ENCODE peak calls at places on chromosomes 2 and 18, in six cellular contexts. Q, A, G, Z, T and Y are unnamed samples.

GRCh38 chr18:76923485-76924085 is 101.2 kb downstream of the ZNF236 start:
- DNase-seq in Q (peak; percentile 66), A (peak; percentile 7), G (no peak), Z (peak; percentile 34), T (peak; percentile 27), Y (peak; percentile 15)

GRCh38 chr18:55090566-55091187 is 131.4 kb upstream of the CCDC68 start:
- DNase-seq in Q (peak; percentile 8), A (no peak), G (peak; percentile 62), Z (no peak), T (no peak), Y (no peak)

GRCh38 chr2:207163053-207163814 is 2.5 kb downstream of the KLF7 start:
- DNase-seq in Q (peak; percentile 97), A (peak; percentile 96), G (peak; percentile 94), Z (peak; percentile 74), T (no peak), Y (no peak)

GRCh38 chr18:44568343-44568742 is 112.3 kb upstream of the SETBP1 start:
- DNase-seq in Q (no peak), A (no peak), G (no peak), Z (no peak), T (no peak), Y (no peak)

GRCh38 chr2:166285215-166285614 is 90.5 kb downstream of the SCN9A start:
- DNase-seq in Q (no peak), A (peak; percentile 12), G (no peak), Z (no peak), T (no peak), Y (no peak)

GRCh38 chr18:6009751-6010150 is 114.4 kb upstream of the TMEM200C start:
- DNase-seq in Q (peak; percentile 77), A (peak; percentile 47), G (peak; percentile 86), Z (no peak), T (no peak), Y (no peak)

GRCh38 chr2:168992591-168993349 is 38.4 kb downstream of the ABCB11 start:
- DNase-seq in Q (peak; percentile 56), A (peak; percentile 48), G (peak; percentile 33), Z (no peak), T (no peak), Y (no peak)

GRCh38 chr2:234967201-234967873 is 15.5 kb downstream of the SH3BP4 start:
- DNase-seq in Q (no peak), A (no peak), G (no peak), Z (no peak), T (no peak), Y (no peak)

GRCh38 chr2:233448220-233448559 is 93.9 kb downstream of the DGKD start:
- DNase-seq in Q (peak; percentile 17), A (no peak), G (no peak), Z (no peak), T (no peak), Y (no peak)

GRCh38 chr2:177169810-177170514 is 42.6 kb upstream of the HNRNPA3 start:
- DNase-seq in Q (peak; percentile 55), A (no peak), G (no peak), Z (no peak), T (no peak), Y (no peak)

GRCh38 chr2:43707255-43707654 is 31.0 kb upstream of the C1GALT1C1L start:
- DNase-seq in Q (peak; percentile 86), A (peak; percentile 94), G (peak; percentile 80), Z (no peak), T (no peak), Y (no peak)

GRCh38 chr18:39434223-39434622 is 1868.6 kb upstream of the CELF4 start:
- DNase-seq in Q (no peak), A (peak; percentile 27), G (no peak), Z (no peak), T (no peak), Y (no peak)

GRCh38 chr2:104872866-104873688 is 19.2 kb downstream of the POU3F3 start:
- DNase-seq in Q (peak; percentile 67), A (peak; percentile 84), G (peak; percentile 71), Z (peak; percentile 10), T (peak; percentile 81), Y (no peak)

GRCh38 chr2:136117909-136118818 is at the start of gene CXCR4:
- DNase-seq in Q (peak; percentile 58), A (peak; percentile 34), G (peak; percentile 10), Z (peak; percentile 34), T (peak; percentile 97), Y (peak; percentile 93)

GRCh38 chr2:204265701-204266310 is 279.5 kb upstream of the PARD3B start:
- DNase-seq in Q (no peak), A (no peak), G (no peak), Z (no peak), T (no peak), Y (no peak)

GRCh38 chr2:176174850-176175728 is 13.4 kb upstream of the HOXD1 start:
- DNase-seq in Q (no peak), A (no peak), G (peak; percentile 39), Z (no peak), T (no peak), Y (peak; percentile 80)

GRCh38 chr2:212392048-212392447 is 146.6 kb downstream of the ERBB4 start:
- DNase-seq in Q (peak; percentile 39), A (peak; percentile 87), G (peak; percentile 47), Z (no peak), T (no peak), Y (no peak)

GRCh38 chr2:163878718-163879117 is 142.9 kb upstream of the FIGN start:
- DNase-seq in Q (peak; percentile 61), A (peak; percentile 25), G (no peak), Z (peak; percentile 12), T (peak; percentile 21), Y (peak; percentile 71)

GRCh38 chr2:207252979-207253640 is 87.4 kb upstream of the KLF7 start:
- DNase-seq in Q (no peak), A (peak; percentile 40), G (peak; percentile 31), Z (no peak), T (peak; percentile 56), Y (no peak)

GRCh38 chr2:26649322-26649721 is 8.2 kb upstream of the CIB4 start:
- DNase-seq in Q (no peak), A (no peak), G (no peak), Z (no peak), T (no peak), Y (no peak)

GRCh38 chr2:111617299-111617803 is 266.6 kb downstream of the ANAPC1 start:
- DNase-seq in Q (peak; percentile 74), A (peak; percentile 25), G (peak; percentile 67), Z (peak; percentile 40), T (no peak), Y (no peak)

GRCh38 chr2:98508690-98509054 is 64.0 kb downstream of the INPP4A start:
- DNase-seq in Q (no peak), A (no peak), G (peak; percentile 75), Z (no peak), T (no peak), Y (no peak)

GRCh38 chr2:72900191-72900825 is 13.1 kb downstream of the SPR start:
- DNase-seq in Q (no peak), A (no peak), G (no peak), Z (no peak), T (no peak), Y (no peak)

GRCh38 chr2:239146011-239146641 is 254.7 kb downstream of the HDAC4 start:
- DNase-seq in Q (no peak), A (no peak), G (no peak), Z (no peak), T (no peak), Y (no peak)

GRCh38 chr2:17635007-17635406 is 94.5 kb downstream of the VSNL1 start:
- DNase-seq in Q (no peak), A (no peak), G (no peak), Z (no peak), T (no peak), Y (no peak)

GRCh38 chr2:174784316-174784715 is 20.0 kb upstream of the CHRNA1 start:
- DNase-seq in Q (no peak), A (no peak), G (no peak), Z (no peak), T (no peak), Y (no peak)

GRCh38 chr2:47145466-47145865 is 9.6 kb downstream of the STPG4 start:
- DNase-seq in Q (no peak), A (no peak), G (no peak), Z (no peak), T (no peak), Y (no peak)

GRCh38 chr2:53233759-53234547 is 533.7 kb upstream of the CHAC2 start:
- DNase-seq in Q (no peak), A (no peak), G (no peak), Z (no peak), T (no peak), Y (no peak)

GRCh38 chr18:54672109-54672508 is 81.1 kb downstream of the DYNAP start:
- DNase-seq in Q (no peak), A (no peak), G (no peak), Z (no peak), T (no peak), Y (no peak)

DNA sequence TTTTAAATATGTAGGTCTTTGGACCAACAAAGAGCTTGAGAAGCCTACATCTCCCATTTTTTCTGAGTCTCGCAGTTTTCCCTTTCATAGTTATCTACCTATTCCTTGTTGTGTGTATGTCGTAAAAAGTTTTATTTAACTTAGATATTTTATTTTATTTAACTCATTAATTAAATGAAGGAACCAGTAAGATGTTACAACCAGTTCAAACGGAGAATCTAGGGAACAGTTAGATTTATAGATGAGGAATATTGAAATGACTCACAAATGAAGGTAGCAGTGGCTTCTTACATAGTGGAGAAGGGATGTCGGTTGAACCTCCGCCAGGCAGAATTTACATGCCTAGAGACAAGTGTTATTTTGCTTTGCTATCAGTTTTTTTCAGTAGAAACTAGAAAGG is 48.5 kb upstream of the ZNF638 start:
- DNase-seq in Q (no peak), A (no peak), G (no peak), Z (no peak), T (no peak), Y (no peak)
- H4K20me1 ChIP-seq in Q (peaks cover 6% of the 10 kb centered on the region), A (no peaks in the 10 kb centered on the region), G (no peaks in the 10 kb centered on the region), Z (no peaks in the 10 kb centered on the region), T (no peaks in the 10 kb centered on the region), Y (peaks cover 2% of the 10 kb centered on the region)

DNA sequence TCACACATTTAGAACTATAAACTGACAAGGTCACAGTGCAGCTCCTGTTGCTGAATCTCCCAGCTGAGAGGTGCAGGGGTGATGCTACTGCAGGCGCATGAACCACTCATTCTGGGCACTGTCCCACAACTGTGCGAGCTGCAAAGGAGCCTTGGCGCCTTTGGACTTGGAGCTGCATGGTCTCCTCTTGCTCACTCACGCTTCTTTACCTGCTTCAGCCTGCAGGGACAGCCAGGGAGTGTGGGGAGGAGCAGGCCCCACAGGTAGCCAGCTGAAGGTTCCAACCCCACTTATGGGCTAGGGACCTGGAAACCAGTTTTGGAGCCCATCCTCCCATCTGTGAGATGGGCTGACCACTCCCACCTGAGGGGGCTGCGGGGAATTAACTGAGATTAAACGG is 75.0 kb downstream of the UXS1 start:
- DNase-seq in Q (no peak), A (no peak), G (no peak), Z (no peak), T (no peak), Y (no peak)
- H4K20me1 ChIP-seq in Q (no peaks in the 10 kb centered on the region), A (no peaks in the 10 kb centered on the region), G (peaks cover 21% of the 10 kb centered on the region), Z (no peaks in the 10 kb centered on the region), T (no peaks in the 10 kb centered on the region), Y (peaks cover 13% of the 10 kb centered on the region)

GRCh38 chr2:44937688-44938240 is 3.7 kb upstream of the SIX3 start:
- DNase-seq in Q (no peak), A (peak; percentile 31), G (no peak), Z (peak; percentile 57), T (peak; percentile 90), Y (peak; percentile 82)
- H4K20me1 ChIP-seq in Q (no peaks in the 10 kb centered on the region), A (no peaks in the 10 kb centered on the region), G (peaks cover 7% of the 10 kb centered on the region), Z (no peaks in the 10 kb centered on the region), T (no peaks in the 10 kb centered on the region), Y (peaks cover 11% of the 10 kb centered on the region)

DNA sequence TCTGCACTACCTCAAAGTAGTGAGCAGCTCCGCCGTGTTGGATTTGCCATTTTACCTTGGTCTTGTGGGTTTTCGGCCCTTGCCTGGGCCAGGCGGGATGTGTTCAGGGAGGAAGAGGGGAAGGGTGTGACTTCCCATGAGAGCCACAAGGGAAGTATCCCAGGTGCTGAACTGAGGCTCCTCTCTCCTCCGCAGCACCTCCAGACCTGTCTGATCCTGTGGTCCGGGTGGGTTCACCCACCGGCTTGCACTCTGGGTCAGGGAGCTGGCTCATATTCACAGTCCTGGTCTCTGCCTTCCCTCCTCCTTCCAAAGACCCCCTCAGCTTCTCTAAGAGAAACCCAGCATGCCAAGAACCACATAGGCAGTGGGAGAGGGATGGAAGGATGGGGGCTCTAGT is 235.8 kb downstream of the SEPTIN10 start:
- DNase-seq in Q (no peak), A (no peak), G (no peak), Z (no peak), T (no peak), Y (peak; percentile 35)
- H4K20me1 ChIP-seq in Q (no peaks in the 10 kb centered on the region), A (no peaks in the 10 kb centered on the region), G (peaks cover 44% of the 10 kb centered on the region), Z (no peaks in the 10 kb centered on the region), T (peaks cover 3% of the 10 kb centered on the region), Y (no peaks in the 10 kb centered on the region)